ENCODE peak calls at places on chromosomes 5 and 9, in four cellular contexts. One of them, this sample, is unnamed.

GRCh38 chr9:131745611-131746010 is 5.7 kb upstream of the RAPGEF1 start:
- DNase-seq in HL-60: no peak
- DNase-seq in K562: no peak
- DNase-seq in GM12878: no peak
- DNase-seq in this sample: no peak

GRCh38 chr5:141560725-141561483 is 57.9 kb downstream of the DIAPH1 start:
- DNase-seq in HL-60: no peak
- DNase-seq in K562: peak; percentile 65
- DNase-seq in GM12878: no peak
- DNase-seq in this sample: no peak

GRCh38 chr9:126957687-126958053 is 43.1 kb downstream of the RALGPS1 start:
- DNase-seq in HL-60: no peak
- DNase-seq in K562: no peak
- DNase-seq in GM12878: no peak
- DNase-seq in this sample: no peak

GRCh38 chr9:130036099-130036498 is 6.9 kb downstream of the FNBP1 start:
- DNase-seq in HL-60: no peak
- DNase-seq in K562: no peak
- DNase-seq in GM12878: no peak
- DNase-seq in this sample: no peak

GRCh38 chr9:93710370-93710723 is 134.0 kb downstream of the PHF2 start:
- DNase-seq in HL-60: no peak
- DNase-seq in K562: no peak
- DNase-seq in GM12878: no peak
- DNase-seq in this sample: no peak

GRCh38 chr5:74579215-74579614 is 61.3 kb downstream of the ENC1 start:
- DNase-seq in HL-60: no peak
- DNase-seq in K562: peak; percentile 16
- DNase-seq in GM12878: peak; percentile 87
- DNase-seq in this sample: no peak

GRCh38 chr9:111474385-111474784 is 9.8 kb downstream of the ECPAS start:
- DNase-seq in HL-60: no peak
- DNase-seq in K562: no peak
- DNase-seq in GM12878: no peak
- DNase-seq in this sample: no peak

GRCh38 chr5:126852104-126852531 is 75.2 kb downstream of the LMNB1 start:
- DNase-seq in HL-60: no peak
- DNase-seq in K562: no peak
- DNase-seq in GM12878: peak; percentile 23
- DNase-seq in this sample: no peak

GRCh38 chr9:105973811-105974407 is 279.6 kb downstream of the TMEM38B start:
- DNase-seq in HL-60: no peak
- DNase-seq in K562: no peak
- DNase-seq in GM12878: no peak
- DNase-seq in this sample: no peak

GRCh38 chr5:11104543-11105151 is 343.6 kb upstream of the DAP start:
- DNase-seq in HL-60: no peak
- DNase-seq in K562: no peak
- DNase-seq in GM12878: no peak
- DNase-seq in this sample: no peak

GRCh38 chr5:135747824-135748223 is 86.6 kb upstream of the SLC25A48 start:
- DNase-seq in HL-60: no peak
- DNase-seq in K562: no peak
- DNase-seq in GM12878: no peak
- DNase-seq in this sample: no peak

GRCh38 chr9:135522931-135523330 is 1.7 kb downstream of the LCN1 start:
- DNase-seq in HL-60: no peak
- DNase-seq in K562: no peak
- DNase-seq in GM12878: no peak
- DNase-seq in this sample: no peak

GRCh38 chr9:38288502-38288901 is 104.0 kb upstream of the ALDH1B1 start:
- DNase-seq in HL-60: no peak
- DNase-seq in K562: no peak
- DNase-seq in GM12878: no peak
- DNase-seq in this sample: no peak

GRCh38 chr9:20996809-20997208 is 34.6 kb downstream of the HACD4 start:
- DNase-seq in HL-60: no peak
- DNase-seq in K562: no peak
- DNase-seq in GM12878: peak; percentile 56
- DNase-seq in this sample: no peak

GRCh38 chr9:2726620-2727335 is 9.5 kb downstream of the KCNV2 start:
- DNase-seq in HL-60: no peak
- DNase-seq in K562: no peak
- DNase-seq in GM12878: no peak
- DNase-seq in this sample: no peak

GRCh38 chr9:122091682-122092592 is 1.2 kb downstream of the TTLL11 start:
- DNase-seq in HL-60: no peak
- DNase-seq in K562: no peak
- DNase-seq in GM12878: no peak
- DNase-seq in this sample: no peak

GRCh38 chr5:61304611-61305369 is 27.3 kb upstream of the ZSWIM6 start:
- DNase-seq in HL-60: no peak
- DNase-seq in K562: peak; percentile 10
- DNase-seq in GM12878: no peak
- DNase-seq in this sample: no peak

GRCh38 chr9:83688921-83689320 is 18.8 kb downstream of the UBQLN1 start:
- DNase-seq in HL-60: no peak
- DNase-seq in K562: no peak
- DNase-seq in GM12878: no peak
- DNase-seq in this sample: no peak

GRCh38 chr9:82080265-82080664 is 91.7 kb downstream of the SPATA31D1 start:
- DNase-seq in HL-60: no peak
- DNase-seq in K562: no peak
- DNase-seq in GM12878: no peak
- DNase-seq in this sample: no peak

GRCh38 chr5:123966781-123967180 is 454.8 kb downstream of the CSNK1G3 start:
- DNase-seq in HL-60: no peak
- DNase-seq in K562: no peak
- DNase-seq in GM12878: no peak
- DNase-seq in this sample: no peak

GRCh38 chr9:129556576-129557191 is 64.2 kb downstream of the C9orf50 start:
- DNase-seq in HL-60: no peak
- DNase-seq in K562: no peak
- DNase-seq in GM12878: no peak
- DNase-seq in this sample: no peak

GRCh38 chr5:35087971-35088370 is 40.2 kb upstream of the AGXT2 start:
- DNase-seq in HL-60: no peak
- DNase-seq in K562: no peak
- DNase-seq in GM12878: no peak
- DNase-seq in this sample: no peak

GRCh38 chr5:16704945-16705344 is 88.1 kb upstream of the RETREG1 start:
- DNase-seq in HL-60: no peak
- DNase-seq in K562: no peak
- DNase-seq in GM12878: no peak
- DNase-seq in this sample: no peak

GRCh38 chr5:1249366-1250280 is 24.4 kb downstream of the SLC6A18 start:
- DNase-seq in HL-60: no peak
- DNase-seq in K562: no peak
- DNase-seq in GM12878: no peak
- DNase-seq in this sample: no peak

GRCh38 chr9:3459076-3459475 is 66.7 kb downstream of the RFX3 start:
- DNase-seq in HL-60: no peak
- DNase-seq in K562: no peak
- DNase-seq in GM12878: no peak
- DNase-seq in this sample: no peak

GRCh38 chr5:56950626-56951130 is 1.2 kb downstream of the MIER3 start:
- DNase-seq in HL-60: no peak
- DNase-seq in K562: peak; percentile 26
- DNase-seq in GM12878: peak; percentile 5
- DNase-seq in this sample: peak; percentile 38

GRCh38 chr9:82805027-82805426 is 257.9 kb downstream of the RASEF start:
- DNase-seq in HL-60: no peak
- DNase-seq in K562: no peak
- DNase-seq in GM12878: no peak
- DNase-seq in this sample: no peak

GRCh38 chr9:77432053-77432452 is 216.1 kb downstream of the GNA14 start:
- DNase-seq in HL-60: no peak
- DNase-seq in K562: no peak
- DNase-seq in GM12878: no peak
- DNase-seq in this sample: no peak

GRCh38 chr5:142120247-142120935 is 11.8 kb downstream of the NDFIP1 start:
- DNase-seq in HL-60: no peak
- DNase-seq in K562: no peak
- DNase-seq in GM12878: no peak
- DNase-seq in this sample: no peak

GRCh38 chr5:62112689-62113220 is 193.3 kb upstream of the KIF2A start:
- DNase-seq in HL-60: no peak
- DNase-seq in K562: no peak
- DNase-seq in GM12878: no peak
- DNase-seq in this sample: no peak

GRCh38 chr9:86079421-86080111 is 19.8 kb downstream of the GOLM1 start:
- DNase-seq in HL-60: no peak
- DNase-seq in K562: no peak
- DNase-seq in GM12878: no peak
- DNase-seq in this sample: no peak

GRCh38 chr5:103243665-103244064 is 14.9 kb upstream of the MACIR start:
- DNase-seq in HL-60: no peak
- DNase-seq in K562: no peak
- DNase-seq in GM12878: no peak
- DNase-seq in this sample: no peak

GRCh38 chr9:105930007-105930627 is 235.8 kb downstream of the TMEM38B start:
- DNase-seq in HL-60: no peak
- DNase-seq in K562: no peak
- DNase-seq in GM12878: no peak
- DNase-seq in this sample: no peak

GRCh38 chr5:76114192-76114795 is 31.1 kb downstream of the SV2C start:
- DNase-seq in HL-60: no peak
- DNase-seq in K562: no peak
- DNase-seq in GM12878: no peak
- DNase-seq in this sample: no peak

DNA sequence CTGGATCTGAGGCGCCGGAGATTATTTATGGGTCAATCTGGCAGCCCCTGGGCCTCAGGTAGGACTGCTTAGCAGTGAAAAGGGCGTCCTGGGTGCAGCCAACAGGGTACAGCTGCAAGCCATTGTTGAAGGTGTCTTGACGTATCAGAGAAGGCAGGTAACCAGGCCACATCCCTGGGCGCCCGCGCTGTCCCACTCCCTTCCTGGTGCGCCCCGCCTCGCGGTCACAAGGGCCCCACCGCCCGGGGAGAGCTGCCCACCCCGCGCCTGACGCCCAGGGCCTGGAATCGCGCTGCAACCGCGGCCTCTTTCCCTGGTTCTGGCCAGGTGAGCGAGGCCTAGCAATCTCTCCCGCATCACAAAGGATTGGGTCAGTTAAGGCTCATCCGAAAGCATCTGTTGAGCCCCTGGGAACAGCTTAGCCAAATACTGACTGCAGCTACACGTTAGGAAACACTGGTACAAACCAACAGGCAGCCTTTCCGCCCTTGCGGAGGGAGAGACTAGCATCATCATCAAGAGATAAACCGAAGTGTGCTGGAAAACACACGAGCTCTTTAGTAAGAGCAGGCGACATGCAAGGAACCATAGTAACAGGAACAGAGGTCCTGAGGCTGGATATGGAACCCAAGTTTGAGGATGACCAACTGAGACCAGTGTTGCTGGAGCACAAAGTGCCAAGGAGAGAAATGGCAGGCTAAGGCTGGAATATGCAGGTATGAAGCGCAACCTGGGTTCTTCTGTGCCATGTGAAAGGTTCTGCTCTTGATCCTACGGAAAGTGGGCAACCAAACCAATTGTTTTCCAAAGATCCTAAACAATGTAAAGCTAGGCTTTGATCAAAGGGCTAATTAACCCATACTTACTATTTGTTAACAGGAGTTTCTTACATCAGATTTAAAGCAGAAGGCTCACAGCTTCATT is 3.5 kb downstream of the RPS23 start:
- DNase-seq in HL-60: no peak
- DNase-seq in K562: peak; percentile 44
- DNase-seq in GM12878: no peak
- DNase-seq in this sample: no peak
- TF ChIP-seq SPI1 in HL-60: no peak
- TF ChIP-seq SPI1 in K562: no peak
- TF ChIP-seq SPI1 in GM12878: no peak
- TF ChIP-seq SPI1 in this sample: no peak

DNA sequence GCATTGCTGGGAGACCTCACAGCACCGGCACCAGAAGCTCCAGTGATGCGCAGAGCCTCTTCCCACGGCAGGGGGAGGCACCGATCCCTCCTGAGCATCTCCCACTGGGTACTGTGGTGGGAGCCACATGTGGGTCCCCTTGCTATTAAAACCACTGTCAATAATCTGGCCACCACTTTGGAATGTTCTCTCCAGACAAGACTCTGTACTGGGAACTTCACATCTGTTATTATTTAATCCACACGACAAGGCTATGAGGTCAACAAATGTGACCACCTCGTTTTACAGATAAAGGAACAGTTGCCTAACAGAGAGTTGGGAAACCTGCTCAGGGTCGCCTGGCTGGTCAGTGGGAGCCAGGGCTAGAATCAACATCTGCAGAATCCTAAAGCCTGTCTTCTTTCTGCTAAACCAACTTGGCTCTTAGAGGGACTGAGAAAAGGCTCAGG is 72.7 kb downstream of the EPB41L4B start:
- DNase-seq in HL-60: no peak
- DNase-seq in K562: no peak
- DNase-seq in GM12878: no peak
- DNase-seq in this sample: no peak
- TF ChIP-seq SPI1 in HL-60: no peak
- TF ChIP-seq SPI1 in K562: no peak
- TF ChIP-seq SPI1 in GM12878: no peak
- TF ChIP-seq SPI1 in this sample: no peak

DNA sequence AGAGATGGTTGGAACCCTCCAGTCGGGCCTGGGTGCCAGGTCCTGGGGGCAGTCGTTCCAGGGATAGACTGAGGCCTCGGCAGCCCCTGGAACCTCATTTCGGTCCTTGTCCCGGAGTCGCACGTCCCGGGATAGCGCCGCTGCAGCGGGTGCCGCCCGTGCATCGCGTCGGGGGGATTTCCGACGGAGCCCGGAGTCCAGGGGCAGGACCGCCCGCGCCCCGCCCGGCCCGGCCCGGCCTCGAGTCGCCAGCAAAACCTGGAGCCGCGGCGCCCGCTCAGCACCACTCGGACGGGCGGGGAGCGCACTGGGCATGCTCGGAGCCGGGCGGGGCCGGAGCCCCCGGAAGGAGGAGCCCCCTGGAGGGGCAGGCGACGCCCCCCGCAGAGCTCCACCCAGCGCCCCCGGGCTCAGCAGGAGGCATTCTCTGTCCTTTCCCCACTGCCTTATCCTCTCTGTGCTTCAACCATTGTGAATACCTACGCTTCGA is 1.6 kb upstream of the PTPN3 start:
- DNase-seq in HL-60: no peak
- DNase-seq in K562: no peak
- DNase-seq in GM12878: no peak
- DNase-seq in this sample: no peak
- TF ChIP-seq SPI1 in HL-60: no peak
- TF ChIP-seq SPI1 in K562: no peak
- TF ChIP-seq SPI1 in GM12878: no peak
- TF ChIP-seq SPI1 in this sample: no peak

DNA sequence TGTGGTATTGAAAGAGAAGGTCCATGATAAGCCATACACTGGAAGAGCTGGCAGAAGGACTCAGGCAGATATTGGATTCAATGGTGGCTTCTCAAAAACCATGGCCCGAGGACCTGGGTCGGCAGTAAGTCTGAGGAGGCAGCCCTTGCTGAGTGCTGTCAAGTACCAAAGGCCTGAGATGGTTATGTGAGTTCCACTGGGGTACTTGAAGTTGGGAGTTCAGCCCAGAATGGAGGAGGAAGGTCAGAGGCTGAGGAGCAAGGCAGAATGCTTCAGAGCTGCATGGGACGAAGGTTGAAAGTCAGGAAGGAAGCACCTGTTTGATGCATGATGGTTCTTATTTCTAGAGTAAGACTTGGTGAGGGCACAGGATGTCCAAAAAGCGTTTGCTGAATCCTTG is 194.9 kb downstream of the DIRAS2 start:
- DNase-seq in HL-60: no peak
- DNase-seq in K562: no peak
- DNase-seq in GM12878: no peak
- DNase-seq in this sample: no peak
- TF ChIP-seq SPI1 in HL-60: no peak
- TF ChIP-seq SPI1 in K562: no peak
- TF ChIP-seq SPI1 in GM12878: no peak
- TF ChIP-seq SPI1 in this sample: no peak

This sample was measured in GM12891.